ENCODE peak calls at places on chromosome 17, in four cellular contexts. E, C, J and X are unnamed samples.

GRCh38 chr17:40309031-40309937 is at the start of gene RARA:
- DNase-seq in J (peak; percentile 51), E (no peak), C (peak; percentile 77), X (peak; percentile 58)

GRCh38 chr17:55420776-55421178 is 858 bp downstream of the MMD start:
- DNase-seq in C (peak; percentile 41), E (no peak), J (no peak), X (peak; percentile 27)

GRCh38 chr17:75654176-75654575 is 12.8 kb downstream of the RECQL5 start:
- DNase-seq in J (no peak), E (no peak), C (no peak), X (no peak)

GRCh38 chr17:82939213-82940030 is 99.6 kb upstream of the ZNF750 start:
- DNase-seq in C (no peak), J (no peak), E (no peak), X (no peak)

GRCh38 chr17:76120658-76121008 is 17.0 kb upstream of the EXOC7 start:
- DNase-seq in E (no peak), C (no peak), J (no peak), X (peak; percentile 62)

GRCh38 chr17:80036715-80037477 is 454 bp downstream of the CCDC40 start:
- DNase-seq in E (no peak), C (peak; percentile 63), J (peak; percentile 57), X (peak; percentile 45)

GRCh38 chr17:12765544-12765943 is 23.8 kb upstream of the ARHGAP44 start:
- DNase-seq in E (no peak), J (no peak), C (peak; percentile 55), X (peak; percentile 6)

GRCh38 chr17:45976755-45977505 is 22.1 kb upstream of the STH start:
- DNase-seq in E (no peak), C (no peak), J (no peak), X (peak; percentile 83)

GRCh38 chr17:51166987-51167931 is 1.0 kb downstream of the NME2 start:
- DNase-seq in E (no peak), C (peak; percentile 95), J (peak; percentile 59), X (peak; percentile 80)

GRCh38 chr17:31595076-31595475 is 203.6 kb downstream of the RAB11FIP4 start:
- DNase-seq in J (no peak), E (no peak), C (no peak), X (no peak)

GRCh38 chr17:79029327-79030009 is 5.5 kb downstream of the C1QTNF1 start:
- DNase-seq in J (no peak), C (no peak), E (no peak), X (no peak)

GRCh38 chr17:79027274-79027924 is 3.4 kb downstream of the C1QTNF1 start:
- DNase-seq in E (no peak), C (no peak), J (peak; percentile 94), X (no peak)

GRCh38 chr17:79026345-79027273 is 2.6 kb downstream of the C1QTNF1 start:
- DNase-seq in E (no peak), J (peak; percentile 99), C (peak; percentile 86), X (no peak)

GRCh38 chr17:79028496-79029326 is 4.7 kb downstream of the C1QTNF1 start:
- DNase-seq in C (no peak), J (peak; percentile 39), E (no peak), X (no peak)

DNA sequence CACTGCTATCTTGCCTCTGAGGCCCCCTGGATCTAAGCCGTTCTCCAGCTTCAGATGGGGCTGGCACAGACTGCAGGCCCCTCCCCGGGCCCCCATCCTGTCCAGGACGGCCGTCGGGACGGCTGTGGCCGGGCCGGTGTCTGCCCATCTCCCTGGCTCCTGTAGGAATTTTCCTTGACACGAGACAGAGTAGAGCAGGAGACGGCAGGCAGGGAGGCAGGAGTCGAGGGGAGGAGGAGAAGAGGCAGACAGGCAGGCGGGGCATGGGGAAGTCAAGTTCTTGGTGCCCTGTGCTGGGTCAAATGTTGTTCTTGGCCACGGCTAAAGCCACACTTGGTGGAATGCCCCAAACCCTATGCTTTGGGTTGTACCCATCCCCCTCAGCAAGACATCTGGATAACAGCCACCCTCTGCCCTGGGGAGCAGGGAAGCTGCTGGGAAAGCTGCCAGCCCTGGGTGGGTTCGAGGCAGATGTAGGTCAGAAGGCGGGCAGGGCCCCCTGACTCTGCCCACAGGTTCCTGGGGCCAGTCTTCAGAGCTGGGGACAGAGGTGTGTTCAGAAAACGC is 4.0 kb downstream of the C1QTNF1 start:
- DNase-seq in J (no peak), C (no peak), E (no peak), X (no peak)
- TF ChIP-seq CHD4 in J (no peak), C (no peak), E (no peak), X (no peak)

GRCh38 chr17:17539591-17539990 is 43.4 kb upstream of the RASD1 start:
- DNase-seq in E (no peak), C (no peak), J (no peak), X (no peak)

GRCh38 chr17:17536702-17537101 is 40.5 kb upstream of the RASD1 start:
- DNase-seq in E (no peak), J (no peak), C (peak; percentile 17), X (no peak)

GRCh38 chr17:17535957-17536356 is 39.8 kb upstream of the RASD1 start:
- DNase-seq in C (peak; percentile 80), J (no peak), E (no peak), X (no peak)

GRCh38 chr17:17538417-17539391 is 42.5 kb upstream of the RASD1 start:
- DNase-seq in J (peak; percentile 98), C (peak; percentile 82), E (no peak), X (peak; percentile 26)

GRCh38 chr17:17537311-17538099 is 41.3 kb upstream of the RASD1 start:
- DNase-seq in J (no peak), E (no peak), C (peak; percentile 47), X (no peak)
- TF ChIP-seq CHD4 in J (no peak), E (no peak), C (no peak), X (no peak)

DNA sequence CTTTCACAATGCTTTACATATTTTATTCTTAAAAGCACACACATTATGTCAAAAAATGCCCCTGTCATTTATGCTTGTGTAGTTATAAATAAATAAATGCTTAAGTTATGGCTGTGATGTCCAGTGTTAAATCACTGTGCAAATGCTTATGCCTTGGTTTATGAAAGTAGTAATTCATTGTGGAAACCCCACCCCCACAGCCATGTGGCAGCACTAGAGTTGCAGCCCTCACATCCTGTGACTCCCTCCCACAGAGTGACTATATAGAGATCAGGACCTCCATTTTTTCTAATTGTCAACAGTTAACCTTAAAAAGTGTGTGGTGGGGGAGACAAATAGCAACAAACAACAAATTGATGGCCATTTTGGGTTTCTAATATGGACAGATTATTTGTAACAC is 2.4 kb downstream of the SKAP1 start:
- DNase-seq in E (no peak), C (no peak), J (no peak), X (peak; percentile 58)
- TF ChIP-seq CHD4 in E (no peak), C (no peak), J (no peak), X (no peak)

DNA sequence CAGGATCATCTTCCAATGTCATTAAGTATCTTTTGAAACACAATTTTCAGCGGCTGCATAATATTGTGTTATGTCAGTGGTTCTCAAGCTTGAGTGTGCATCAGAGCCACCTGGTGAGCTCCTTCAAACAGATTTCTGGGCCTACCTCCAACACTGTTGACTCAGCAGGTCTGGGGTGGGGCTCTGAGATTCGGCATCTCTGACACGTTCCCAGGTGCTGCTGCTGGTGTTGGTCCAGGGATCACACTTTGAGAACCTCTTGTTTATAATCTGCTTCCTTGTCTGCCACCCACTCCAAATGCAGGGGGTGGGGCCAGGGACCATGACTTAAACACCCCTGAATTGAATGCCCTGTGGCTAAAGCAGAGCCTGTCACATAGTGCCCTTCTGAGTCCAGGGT is 73.8 kb upstream of the HNF1B start:
- DNase-seq in J (no peak), E (no peak), C (no peak), X (no peak)
- TF ChIP-seq CHD4 in J (no peak), E (no peak), C (no peak), X (no peak)

GRCh38 chr17:35087731-35088646 is 24.5 kb upstream of the RFFL start:
- DNase-seq in J (peak; percentile 49), E (no peak), C (no peak), X (no peak)
- TF ChIP-seq CHD4 in J (no peak), E (no peak), C (no peak), X (no peak)

DNA sequence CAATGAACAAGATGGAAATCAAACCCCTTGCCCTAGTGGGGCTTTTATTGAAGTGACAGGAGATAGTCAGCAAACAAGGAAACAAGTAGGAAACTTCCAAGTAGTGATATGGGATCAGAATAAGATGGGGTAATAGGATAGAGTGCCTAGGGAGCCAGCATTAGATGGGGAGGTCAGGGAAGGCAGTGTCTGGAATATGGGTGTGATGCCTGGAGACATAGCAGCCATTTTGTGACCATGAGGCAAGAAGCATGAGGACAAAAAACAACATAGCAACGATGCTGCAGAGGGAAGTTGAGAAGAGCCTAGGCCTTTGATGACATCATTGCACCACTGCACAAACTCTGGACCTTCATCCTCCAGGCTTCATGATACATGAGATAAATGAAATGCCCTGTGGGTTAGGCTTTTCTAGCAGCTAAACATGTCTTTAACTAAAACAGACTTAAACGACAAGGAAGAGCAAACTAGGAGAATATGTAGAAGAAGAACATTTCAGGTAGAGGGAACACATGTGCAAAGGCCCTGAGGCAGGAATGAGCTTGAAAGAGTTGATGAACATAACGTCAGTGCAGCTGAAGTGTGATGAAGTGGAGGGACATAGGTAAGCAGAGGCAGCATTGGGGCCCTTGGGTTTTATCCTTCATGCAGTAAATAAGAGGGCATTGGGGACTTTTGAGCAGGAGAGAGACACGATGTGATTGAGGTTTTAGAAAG is 18.2 kb upstream of the TMEM11 start:
- DNase-seq in E (no peak), C (no peak), J (no peak), X (no peak)
- TF ChIP-seq CHD4 in E (no peak), C (no peak), J (no peak), X (no peak)

GRCh38 chr17:44333371-44333770 is 8.7 kb upstream of the SLC25A39 start:
- DNase-seq in E (no peak), J (no peak), C (no peak), X (no peak)

GRCh38 chr17:44331249-44331760 is 6.7 kb upstream of the SLC25A39 start:
- DNase-seq in C (peak; percentile 84), E (no peak), J (peak; percentile 84), X (peak; percentile 70)

GRCh38 chr17:44335515-44336356 is 9.4 kb upstream of the GRN start:
- DNase-seq in E (no peak), C (no peak), J (no peak), X (no peak)

DNA sequence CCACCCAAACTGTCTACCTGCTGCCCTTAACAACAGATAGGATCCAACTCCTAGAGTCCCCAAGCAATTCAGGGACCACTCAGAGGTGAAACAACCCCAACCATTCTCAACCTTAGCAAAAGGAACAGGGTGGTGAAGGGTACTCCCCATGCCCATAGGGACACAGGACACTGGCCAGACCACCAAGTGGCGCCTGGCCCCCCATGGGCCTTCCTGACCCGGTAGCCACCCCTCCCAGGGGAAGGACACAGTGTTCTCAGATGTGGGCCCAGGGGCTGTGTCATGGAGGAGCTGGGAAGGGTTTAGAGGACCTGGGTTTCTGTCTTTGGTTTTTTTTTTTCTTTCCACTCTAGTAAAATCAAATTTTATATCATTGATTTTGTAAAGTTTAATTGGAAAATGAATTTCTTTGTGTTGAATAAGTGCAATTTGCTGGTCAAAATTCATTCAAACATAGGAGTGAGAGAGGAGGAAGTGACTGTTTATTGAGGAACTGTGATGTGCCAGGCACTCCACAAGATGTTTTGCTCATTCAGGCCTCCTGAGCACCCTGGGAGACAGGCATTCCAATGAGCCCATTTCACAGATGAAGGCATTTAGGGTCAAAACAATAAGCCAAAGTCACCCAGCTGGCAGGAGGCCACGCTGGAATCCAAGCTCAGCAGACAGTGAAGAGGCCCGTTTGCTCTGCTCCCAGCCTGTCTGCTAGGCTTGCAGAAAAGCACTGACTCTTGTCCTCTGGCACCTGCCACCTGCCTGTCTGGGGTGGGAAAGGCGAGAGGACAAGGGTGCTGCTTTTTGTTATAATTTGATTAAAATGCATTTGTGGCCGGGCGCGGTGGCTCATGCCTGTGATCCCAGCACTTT is 9.9 kb upstream of the SLC25A39 start:
- DNase-seq in C (no peak), E (no peak), J (no peak), X (no peak)
- TF ChIP-seq CHD4 in C (no peak), E (no peak), J (no peak), X (no peak)